ENCODE peak calls at places on chromosomes 12 and 14, in four cellular contexts. W is occipital lobe, R is EH, S is HEK293T. Q is an unnamed sample.

GRCh38 chr14:22303589-22304195 is 285.3 kb downstream of the DAD1 start:
- DNase-seq in S (no peak), R (peak), W (no peak), Q (peak)

GRCh38 chr14:30354439-30354838 is 204.5 kb upstream of the G2E3 start:
- DNase-seq in R (no peak), W (no peak), S (no peak), Q (no peak)

GRCh38 chr12:50620050-50620974 is 115.5 kb downstream of the DIP2B start:
- DNase-seq in W (no peak), R (peak), S (no peak), Q (peak)

GRCh38 chr14:94342334-94342934 is 19.3 kb upstream of the SERPINA6 start:
- DNase-seq in W (peak), S (no peak), R (peak), Q (peak)

GRCh38 chr14:64723691-64724577 is 19.7 kb downstream of the PLEKHG3 start:
- DNase-seq in R (no peak), S (peak), W (no peak), Q (no peak)

GRCh38 chr12:64160718-64161060 is 61.4 kb downstream of the KICS2 start:
- DNase-seq in R (peak), S (no peak), W (no peak), Q (peak)

GRCh38 chr14:100604126-100604501 is 16.9 kb upstream of the BEGAIN start:
- DNase-seq in S (no peak), W (no peak), R (no peak), Q (no peak)

GRCh38 chr14:68627868-68628604 is 164.8 kb downstream of the ZFP36L1 start:
- DNase-seq in R (no peak), S (no peak), W (peak), Q (no peak)

GRCh38 chr12:48084066-48084465 is 21.8 kb downstream of the SENP1 start:
- DNase-seq in R (peak), S (no peak), W (no peak), Q (peak)

GRCh38 chr14:90676859-90677258 is 139.4 kb downstream of the TTC7B start:
- DNase-seq in R (peak), W (no peak), S (no peak), Q (no peak)

GRCh38 chr14:93549578-93549977 is 118.8 kb downstream of the UNC79 start:
- DNase-seq in W (no peak), S (no peak), R (no peak), Q (no peak)

GRCh38 chr14:102415671-102416070 is 52.9 kb downstream of the TECPR2 start:
- DNase-seq in R (no peak), W (peak), S (no peak), Q (no peak)

GRCh38 chr14:99687284-99688209 is 3.4 kb downstream of the CYP46A1 start:
- DNase-seq in W (no peak), R (no peak), S (no peak), Q (no peak)

GRCh38 chr12:70854138-70854537 is 66.4 kb downstream of the PTPRR start:
- DNase-seq in R (no peak), W (no peak), S (no peak), Q (no peak)

GRCh38 chr12:6199531-6200265 is 502 bp upstream of the CD9 start:
- DNase-seq in W (no peak), S (peak), R (peak), Q (peak)

GRCh38 chr12:84634526-84634925 is 278.1 kb downstream of the SLC6A15 start:
- DNase-seq in W (no peak), R (no peak), S (no peak), Q (no peak)

GRCh38 chr14:54796961-54797360 is 105.7 kb downstream of the GCH1 start:
- DNase-seq in S (no peak), W (no peak), R (peak), Q (peak)

GRCh38 chr12:51889216-51890134 is 1.6 kb downstream of the ANKRD33 start:
- DNase-seq in S (no peak), R (no peak), W (no peak), Q (no peak)

GRCh38 chr14:23559010-23559920 is 3.2 kb downstream of the THTPA start:
- DNase-seq in S (peak), R (peak), W (no peak), Q (peak)

GRCh38 chr12:49979791-49980190 is 7.0 kb downstream of the AQP6 start:
- DNase-seq in S (no peak), R (no peak), W (no peak), Q (no peak)

GRCh38 chr14:68794130-68794855 is 1.4 kb upstream of the ZFP36L1 start:
- DNase-seq in W (peak), S (peak), R (peak), Q (peak)

GRCh38 chr14:69500736-69501135 is 16.2 kb downstream of the PLEKHD1 start:
- DNase-seq in R (no peak), W (peak), S (no peak), Q (no peak)

GRCh38 chr12:95177201-95177768 is 40.0 kb downstream of the FGD6 start:
- DNase-seq in S (no peak), R (no peak), W (no peak), Q (no peak)

GRCh38 chr12:26197832-26198231 is 2.5 kb downstream of the SSPN start:
- DNase-seq in S (no peak), W (no peak), R (peak), Q (no peak)

GRCh38 chr12:69254046-69254445 is 14.7 kb downstream of the CPSF6 start:
- DNase-seq in W (no peak), S (peak), R (peak), Q (peak)

GRCh38 chr12:46159239-46159901 is 109.5 kb downstream of the SLC38A1 start:
- DNase-seq in R (no peak), S (no peak), W (no peak), Q (no peak)

GRCh38 chr12:131759176-131759575 is 48.3 kb downstream of the SFSWAP start:
- DNase-seq in S (no peak), R (peak), W (no peak), Q (no peak)

GRCh38 chr12:124098101-124098757 is 125.2 kb downstream of the ZNF664 start:
- DNase-seq in S (no peak), R (no peak), W (no peak), Q (no peak)

GRCh38 chr14:100376751-100377171 is 53.6 kb downstream of the SLC25A47 start:
- DNase-seq in R (peak), S (no peak), W (no peak), Q (peak)

GRCh38 chr14:100653409-100653808 is 66.2 kb upstream of the BEGAIN start:
- DNase-seq in W (no peak), S (peak), R (no peak), Q (no peak)

Q was measured in ELR.